ENCODE peak calls at places on chromosome 9, in nine cellular contexts. One of them, this sample, is unnamed.

GRCh38 chr9:34400686-34401602 is 24.2 kb upstream of the MYORG start:
- DNase-seq in endothelial cell: no peak
- DNase-seq in globus pallidus: no peak
- DNase-seq in astrocyte of the hippocampus: no peak
- DNase-seq in activated CD4-positive, alpha-beta memory T cell treated with anti-CD3 and anti-CD28 coated beads, Interleukin-2, amount 10 ng/mL, durations not matched to agents 7 days and 5 days: no peak
- DNase-seq in amniotic epithelial cell: no peak
- DNase-seq in NCI-H524: no peak
- DNase-seq in activated T-helper 1 cell treated with Interleukin-2 at 50 U/mL for 16 hours: no peak
- DNase-seq in NCI-H2171: no peak
- DNase-seq in this sample: no peak

GRCh38 chr9:136851941-136852663 is at the start of gene MAMDC4:
- DNase-seq in NCI-H524: no peak
- DNase-seq in amniotic epithelial cell: no peak
- DNase-seq in activated CD4-positive, alpha-beta memory T cell treated with anti-CD3 and anti-CD28 coated beads, Interleukin-2, amount 10 ng/mL, durations not matched to agents 7 days and 5 days: no peak
- DNase-seq in endothelial cell: no peak
- DNase-seq in NCI-H2171: no peak
- DNase-seq in astrocyte of the hippocampus: no peak
- DNase-seq in globus pallidus: no peak
- DNase-seq in activated T-helper 1 cell treated with Interleukin-2 at 50 U/mL for 16 hours: no peak
- DNase-seq in this sample: peak

GRCh38 chr9:86768020-86768419 is 179.3 kb downstream of the GAS1 start:
- DNase-seq in astrocyte of the hippocampus: no peak
- DNase-seq in NCI-H2171: no peak
- DNase-seq in endothelial cell: no peak
- DNase-seq in activated CD4-positive, alpha-beta memory T cell treated with anti-CD3 and anti-CD28 coated beads, Interleukin-2, amount 10 ng/mL, durations not matched to agents 7 days and 5 days: no peak
- DNase-seq in amniotic epithelial cell: no peak
- DNase-seq in globus pallidus: no peak
- DNase-seq in NCI-H524: no peak
- DNase-seq in activated T-helper 1 cell treated with Interleukin-2 at 50 U/mL for 16 hours: no peak
- DNase-seq in this sample: no peak

GRCh38 chr9:78280982-78281668 is 15.8 kb upstream of the PSAT1 start:
- DNase-seq in amniotic epithelial cell: peak
- DNase-seq in globus pallidus: peak
- DNase-seq in astrocyte of the hippocampus: peak
- DNase-seq in NCI-H524: no peak
- DNase-seq in NCI-H2171: no peak
- DNase-seq in endothelial cell: no peak
- DNase-seq in activated CD4-positive, alpha-beta memory T cell treated with anti-CD3 and anti-CD28 coated beads, Interleukin-2, amount 10 ng/mL, durations not matched to agents 7 days and 5 days: no peak
- DNase-seq in activated T-helper 1 cell treated with Interleukin-2 at 50 U/mL for 16 hours: no peak
- DNase-seq in this sample: peak

GRCh38 chr9:105656131-105656921 is 5.9 kb upstream of the TAL2 start:
- DNase-seq in astrocyte of the hippocampus: peak
- DNase-seq in activated CD4-positive, alpha-beta memory T cell treated with anti-CD3 and anti-CD28 coated beads, Interleukin-2, amount 10 ng/mL, durations not matched to agents 7 days and 5 days: no peak
- DNase-seq in amniotic epithelial cell: no peak
- DNase-seq in activated T-helper 1 cell treated with Interleukin-2 at 50 U/mL for 16 hours: no peak
- DNase-seq in globus pallidus: no peak
- DNase-seq in endothelial cell: peak
- DNase-seq in NCI-H524: peak
- DNase-seq in NCI-H2171: peak
- DNase-seq in this sample: peak

GRCh38 chr9:127256324-127256723 is 8.2 kb upstream of the GARNL3 start:
- DNase-seq in NCI-H2171: no peak
- DNase-seq in activated T-helper 1 cell treated with Interleukin-2 at 50 U/mL for 16 hours: no peak
- DNase-seq in astrocyte of the hippocampus: no peak
- DNase-seq in activated CD4-positive, alpha-beta memory T cell treated with anti-CD3 and anti-CD28 coated beads, Interleukin-2, amount 10 ng/mL, durations not matched to agents 7 days and 5 days: no peak
- DNase-seq in amniotic epithelial cell: no peak
- DNase-seq in NCI-H524: no peak
- DNase-seq in globus pallidus: no peak
- DNase-seq in endothelial cell: no peak
- DNase-seq in this sample: peak

GRCh38 chr9:89649045-89649691 is 44.4 kb downstream of the GADD45G start:
- DNase-seq in NCI-H2171: no peak
- DNase-seq in amniotic epithelial cell: peak
- DNase-seq in activated CD4-positive, alpha-beta memory T cell treated with anti-CD3 and anti-CD28 coated beads, Interleukin-2, amount 10 ng/mL, durations not matched to agents 7 days and 5 days: no peak
- DNase-seq in NCI-H524: no peak
- DNase-seq in globus pallidus: no peak
- DNase-seq in activated T-helper 1 cell treated with Interleukin-2 at 50 U/mL for 16 hours: no peak
- DNase-seq in astrocyte of the hippocampus: no peak
- DNase-seq in endothelial cell: no peak
- DNase-seq in this sample: no peak

GRCh38 chr9:97309260-97309659 is 1.8 kb downstream of the CCDC180 start:
- DNase-seq in globus pallidus: no peak
- DNase-seq in NCI-H524: no peak
- DNase-seq in NCI-H2171: no peak
- DNase-seq in amniotic epithelial cell: no peak
- DNase-seq in activated CD4-positive, alpha-beta memory T cell treated with anti-CD3 and anti-CD28 coated beads, Interleukin-2, amount 10 ng/mL, durations not matched to agents 7 days and 5 days: no peak
- DNase-seq in activated T-helper 1 cell treated with Interleukin-2 at 50 U/mL for 16 hours: no peak
- DNase-seq in astrocyte of the hippocampus: no peak
- DNase-seq in endothelial cell: no peak
- DNase-seq in this sample: no peak

GRCh38 chr9:97387936-97388684 is 23.8 kb upstream of the TDRD7 start:
- DNase-seq in NCI-H524: no peak
- DNase-seq in activated CD4-positive, alpha-beta memory T cell treated with anti-CD3 and anti-CD28 coated beads, Interleukin-2, amount 10 ng/mL, durations not matched to agents 7 days and 5 days: no peak
- DNase-seq in amniotic epithelial cell: no peak
- DNase-seq in astrocyte of the hippocampus: no peak
- DNase-seq in activated T-helper 1 cell treated with Interleukin-2 at 50 U/mL for 16 hours: no peak
- DNase-seq in globus pallidus: no peak
- DNase-seq in endothelial cell: no peak
- DNase-seq in NCI-H2171: no peak
- DNase-seq in this sample: no peak

GRCh38 chr9:124399323-124399962 is 15.8 kb downstream of the PSMB7 start:
- DNase-seq in NCI-H524: no peak
- DNase-seq in amniotic epithelial cell: no peak
- DNase-seq in NCI-H2171: no peak
- DNase-seq in globus pallidus: peak
- DNase-seq in activated T-helper 1 cell treated with Interleukin-2 at 50 U/mL for 16 hours: no peak
- DNase-seq in endothelial cell: no peak
- DNase-seq in activated CD4-positive, alpha-beta memory T cell treated with anti-CD3 and anti-CD28 coated beads, Interleukin-2, amount 10 ng/mL, durations not matched to agents 7 days and 5 days: no peak
- DNase-seq in astrocyte of the hippocampus: peak
- DNase-seq in this sample: no peak

GRCh38 chr9:77708416-77708815 is 60.3 kb upstream of the GNA14 start:
- DNase-seq in activated T-helper 1 cell treated with Interleukin-2 at 50 U/mL for 16 hours: no peak
- DNase-seq in amniotic epithelial cell: peak
- DNase-seq in endothelial cell: no peak
- DNase-seq in activated CD4-positive, alpha-beta memory T cell treated with anti-CD3 and anti-CD28 coated beads, Interleukin-2, amount 10 ng/mL, durations not matched to agents 7 days and 5 days: no peak
- DNase-seq in astrocyte of the hippocampus: peak
- DNase-seq in NCI-H2171: no peak
- DNase-seq in NCI-H524: no peak
- DNase-seq in globus pallidus: no peak
- DNase-seq in this sample: no peak

GRCh38 chr9:35908484-35909125 is 685 bp upstream of the SPAAR start:
- DNase-seq in globus pallidus: no peak
- DNase-seq in activated CD4-positive, alpha-beta memory T cell treated with anti-CD3 and anti-CD28 coated beads, Interleukin-2, amount 10 ng/mL, durations not matched to agents 7 days and 5 days: no peak
- DNase-seq in NCI-H2171: no peak
- DNase-seq in activated T-helper 1 cell treated with Interleukin-2 at 50 U/mL for 16 hours: no peak
- DNase-seq in NCI-H524: peak
- DNase-seq in astrocyte of the hippocampus: no peak
- DNase-seq in amniotic epithelial cell: no peak
- DNase-seq in endothelial cell: peak
- DNase-seq in this sample: no peak

GRCh38 chr9:33227013-33227398 is 13.0 kb upstream of the SPINK4 start:
- DNase-seq in activated T-helper 1 cell treated with Interleukin-2 at 50 U/mL for 16 hours: no peak
- DNase-seq in NCI-H2171: no peak
- DNase-seq in endothelial cell: no peak
- DNase-seq in globus pallidus: peak
- DNase-seq in amniotic epithelial cell: no peak
- DNase-seq in activated CD4-positive, alpha-beta memory T cell treated with anti-CD3 and anti-CD28 coated beads, Interleukin-2, amount 10 ng/mL, durations not matched to agents 7 days and 5 days: no peak
- DNase-seq in astrocyte of the hippocampus: no peak
- DNase-seq in NCI-H524: no peak
- DNase-seq in this sample: no peak

GRCh38 chr9:68860423-68860822 is 153.5 kb downstream of the PRKACG start:
- DNase-seq in NCI-H524: no peak
- DNase-seq in endothelial cell: no peak
- DNase-seq in globus pallidus: no peak
- DNase-seq in NCI-H2171: no peak
- DNase-seq in activated CD4-positive, alpha-beta memory T cell treated with anti-CD3 and anti-CD28 coated beads, Interleukin-2, amount 10 ng/mL, durations not matched to agents 7 days and 5 days: no peak
- DNase-seq in activated T-helper 1 cell treated with Interleukin-2 at 50 U/mL for 16 hours: no peak
- DNase-seq in amniotic epithelial cell: no peak
- DNase-seq in astrocyte of the hippocampus: no peak
- DNase-seq in this sample: no peak

GRCh38 chr9:137237759-137238726 is 3.0 kb upstream of the TUBB4B start:
- DNase-seq in NCI-H2171: no peak
- DNase-seq in amniotic epithelial cell: no peak
- DNase-seq in activated CD4-positive, alpha-beta memory T cell treated with anti-CD3 and anti-CD28 coated beads, Interleukin-2, amount 10 ng/mL, durations not matched to agents 7 days and 5 days: no peak
- DNase-seq in activated T-helper 1 cell treated with Interleukin-2 at 50 U/mL for 16 hours: no peak
- DNase-seq in NCI-H524: no peak
- DNase-seq in astrocyte of the hippocampus: no peak
- DNase-seq in endothelial cell: no peak
- DNase-seq in globus pallidus: peak
- DNase-seq in this sample: peak

GRCh38 chr9:18778846-18779245 is 254.2 kb downstream of the SAXO1 start:
- DNase-seq in activated T-helper 1 cell treated with Interleukin-2 at 50 U/mL for 16 hours: no peak
- DNase-seq in amniotic epithelial cell: no peak
- DNase-seq in NCI-H524: no peak
- DNase-seq in endothelial cell: no peak
- DNase-seq in activated CD4-positive, alpha-beta memory T cell treated with anti-CD3 and anti-CD28 coated beads, Interleukin-2, amount 10 ng/mL, durations not matched to agents 7 days and 5 days: no peak
- DNase-seq in NCI-H2171: no peak
- DNase-seq in astrocyte of the hippocampus: no peak
- DNase-seq in globus pallidus: no peak
- DNase-seq in this sample: no peak

GRCh38 chr9:126151671-126152050 is 175.0 kb upstream of the MVB12B start:
- DNase-seq in amniotic epithelial cell: peak
- DNase-seq in activated CD4-positive, alpha-beta memory T cell treated with anti-CD3 and anti-CD28 coated beads, Interleukin-2, amount 10 ng/mL, durations not matched to agents 7 days and 5 days: peak
- DNase-seq in NCI-H2171: no peak
- DNase-seq in activated T-helper 1 cell treated with Interleukin-2 at 50 U/mL for 16 hours: no peak
- DNase-seq in globus pallidus: no peak
- DNase-seq in astrocyte of the hippocampus: peak
- DNase-seq in endothelial cell: no peak
- DNase-seq in NCI-H524: no peak
- DNase-seq in this sample: no peak

GRCh38 chr9:134959126-134959970 is 41.6 kb upstream of the FCN1 start:
- DNase-seq in activated T-helper 1 cell treated with Interleukin-2 at 50 U/mL for 16 hours: no peak
- DNase-seq in endothelial cell: no peak
- DNase-seq in amniotic epithelial cell: no peak
- DNase-seq in globus pallidus: no peak
- DNase-seq in NCI-H2171: no peak
- DNase-seq in activated CD4-positive, alpha-beta memory T cell treated with anti-CD3 and anti-CD28 coated beads, Interleukin-2, amount 10 ng/mL, durations not matched to agents 7 days and 5 days: no peak
- DNase-seq in astrocyte of the hippocampus: no peak
- DNase-seq in NCI-H524: no peak
- DNase-seq in this sample: no peak

GRCh38 chr9:137114613-137115393 is at the start of gene DPP7:
- DNase-seq in NCI-H2171: peak
- DNase-seq in activated CD4-positive, alpha-beta memory T cell treated with anti-CD3 and anti-CD28 coated beads, Interleukin-2, amount 10 ng/mL, durations not matched to agents 7 days and 5 days: peak
- DNase-seq in globus pallidus: peak
- DNase-seq in NCI-H524: peak
- DNase-seq in astrocyte of the hippocampus: peak
- DNase-seq in activated T-helper 1 cell treated with Interleukin-2 at 50 U/mL for 16 hours: peak
- DNase-seq in amniotic epithelial cell: peak
- DNase-seq in endothelial cell: no peak
- DNase-seq in this sample: peak

GRCh38 chr9:109194157-109194556 is 27.1 kb upstream of the FRRS1L start:
- DNase-seq in amniotic epithelial cell: no peak
- DNase-seq in endothelial cell: no peak
- DNase-seq in NCI-H2171: peak
- DNase-seq in astrocyte of the hippocampus: no peak
- DNase-seq in NCI-H524: peak
- DNase-seq in activated CD4-positive, alpha-beta memory T cell treated with anti-CD3 and anti-CD28 coated beads, Interleukin-2, amount 10 ng/mL, durations not matched to agents 7 days and 5 days: no peak
- DNase-seq in activated T-helper 1 cell treated with Interleukin-2 at 50 U/mL for 16 hours: no peak
- DNase-seq in globus pallidus: no peak
- DNase-seq in this sample: no peak

GRCh38 chr9:97632992-97633858 is at the start of the genes NCBP1 and TSTD2:
- DNase-seq in NCI-H524: peak
- DNase-seq in NCI-H2171: peak
- DNase-seq in globus pallidus: peak
- DNase-seq in amniotic epithelial cell: peak
- DNase-seq in endothelial cell: peak
- DNase-seq in astrocyte of the hippocampus: peak
- DNase-seq in activated T-helper 1 cell treated with Interleukin-2 at 50 U/mL for 16 hours: peak
- DNase-seq in activated CD4-positive, alpha-beta memory T cell treated with anti-CD3 and anti-CD28 coated beads, Interleukin-2, amount 10 ng/mL, durations not matched to agents 7 days and 5 days: peak
- DNase-seq in this sample: peak

GRCh38 chr9:119366909-119367690 is 2.1 kb downstream of the BRINP1 start:
- DNase-seq in activated T-helper 1 cell treated with Interleukin-2 at 50 U/mL for 16 hours: no peak
- DNase-seq in astrocyte of the hippocampus: no peak
- DNase-seq in NCI-H2171: peak
- DNase-seq in activated CD4-positive, alpha-beta memory T cell treated with anti-CD3 and anti-CD28 coated beads, Interleukin-2, amount 10 ng/mL, durations not matched to agents 7 days and 5 days: no peak
- DNase-seq in endothelial cell: no peak
- DNase-seq in amniotic epithelial cell: no peak
- DNase-seq in globus pallidus: no peak
- DNase-seq in NCI-H524: peak
- DNase-seq in this sample: peak

GRCh38 chr9:122053056-122053455 is 40.1 kb downstream of the TTLL11 start:
- DNase-seq in endothelial cell: no peak
- DNase-seq in activated CD4-positive, alpha-beta memory T cell treated with anti-CD3 and anti-CD28 coated beads, Interleukin-2, amount 10 ng/mL, durations not matched to agents 7 days and 5 days: no peak
- DNase-seq in activated T-helper 1 cell treated with Interleukin-2 at 50 U/mL for 16 hours: no peak
- DNase-seq in amniotic epithelial cell: no peak
- DNase-seq in NCI-H2171: no peak
- DNase-seq in astrocyte of the hippocampus: no peak
- DNase-seq in NCI-H524: no peak
- DNase-seq in globus pallidus: no peak
- DNase-seq in this sample: no peak

GRCh38 chr9:100340224-100340623 is 12.5 kb downstream of the TEX10 start:
- DNase-seq in globus pallidus: no peak
- DNase-seq in NCI-H2171: no peak
- DNase-seq in amniotic epithelial cell: no peak
- DNase-seq in activated CD4-positive, alpha-beta memory T cell treated with anti-CD3 and anti-CD28 coated beads, Interleukin-2, amount 10 ng/mL, durations not matched to agents 7 days and 5 days: no peak
- DNase-seq in NCI-H524: no peak
- DNase-seq in endothelial cell: no peak
- DNase-seq in activated T-helper 1 cell treated with Interleukin-2 at 50 U/mL for 16 hours: no peak
- DNase-seq in astrocyte of the hippocampus: no peak
- DNase-seq in this sample: no peak

GRCh38 chr9:135338546-135338945 is 141.0 kb upstream of the PPP1R26 start:
- DNase-seq in amniotic epithelial cell: no peak
- DNase-seq in activated T-helper 1 cell treated with Interleukin-2 at 50 U/mL for 16 hours: no peak
- DNase-seq in astrocyte of the hippocampus: no peak
- DNase-seq in NCI-H2171: no peak
- DNase-seq in globus pallidus: no peak
- DNase-seq in endothelial cell: no peak
- DNase-seq in NCI-H524: no peak
- DNase-seq in activated CD4-positive, alpha-beta memory T cell treated with anti-CD3 and anti-CD28 coated beads, Interleukin-2, amount 10 ng/mL, durations not matched to agents 7 days and 5 days: peak
- DNase-seq in this sample: no peak

GRCh38 chr9:123928471-123929176 is 1.3 kb downstream of the DENND1A start:
- DNase-seq in activated CD4-positive, alpha-beta memory T cell treated with anti-CD3 and anti-CD28 coated beads, Interleukin-2, amount 10 ng/mL, durations not matched to agents 7 days and 5 days: no peak
- DNase-seq in activated T-helper 1 cell treated with Interleukin-2 at 50 U/mL for 16 hours: no peak
- DNase-seq in NCI-H524: no peak
- DNase-seq in amniotic epithelial cell: peak
- DNase-seq in endothelial cell: no peak
- DNase-seq in NCI-H2171: no peak
- DNase-seq in astrocyte of the hippocampus: no peak
- DNase-seq in globus pallidus: no peak
- DNase-seq in this sample: no peak

GRCh38 chr9:129919836-129920235 is 84.6 kb downstream of the USP20 start:
- DNase-seq in activated T-helper 1 cell treated with Interleukin-2 at 50 U/mL for 16 hours: no peak
- DNase-seq in astrocyte of the hippocampus: no peak
- DNase-seq in NCI-H524: no peak
- DNase-seq in activated CD4-positive, alpha-beta memory T cell treated with anti-CD3 and anti-CD28 coated beads, Interleukin-2, amount 10 ng/mL, durations not matched to agents 7 days and 5 days: no peak
- DNase-seq in endothelial cell: no peak
- DNase-seq in NCI-H2171: no peak
- DNase-seq in globus pallidus: no peak
- DNase-seq in amniotic epithelial cell: no peak
- DNase-seq in this sample: no peak

This sample was measured in body of pancreas.